ENCODE peak calls at places on chromosomes 7 and 10, in four cellular contexts. B is fibroblast of the aortic adventitia, O is ascending aorta, U is H1. C is an unnamed sample.

GRCh38 chr7:19362099-19362498 is 216.9 kb upstream of the FERD3L start:
- DNase-seq in O (no peak), U (no peak), B (peak; percentile 72), C (no peak)

GRCh38 chr7:129557686-129558481 is 53.6 kb upstream of the NRF1 start:
- DNase-seq in B (no peak), O (no peak), U (no peak), C (peak; percentile 5)

GRCh38 chr7:1255817-1256340 is 23.2 kb downstream of the UNCX start:
- DNase-seq in O (no peak), B (no peak), U (no peak), C (no peak)

GRCh38 chr10:2284071-2284470 is 546.7 kb upstream of the ADARB2 start:
- DNase-seq in O (no peak), B (no peak), U (no peak), C (no peak)

GRCh38 chr7:107150375-107151073 is 18.3 kb upstream of the HBP1 start:
- DNase-seq in B (peak; percentile 87), U (peak; percentile 71), O (peak; percentile 88), C (no peak)

GRCh38 chr10:117684673-117685211 is 142.2 kb downstream of the EMX2 start:
- DNase-seq in U (peak; percentile 50), O (no peak), B (peak; percentile 13), C (no peak)

GRCh38 chr7:130994378-130995115 is 260.5 kb upstream of the KLF14 start:
- DNase-seq in U (no peak), O (peak; percentile 74), B (peak; percentile 53), C (no peak)

GRCh38 chr7:155811895-155812761 is at the start of gene SHH:
- DNase-seq in B (peak; percentile 22), O (no peak), U (no peak), C (no peak)

GRCh38 chr10:77504870-77505257 is 132.7 kb downstream of the KCNMA1 start:
- DNase-seq in B (no peak), O (no peak), U (no peak), C (no peak)

GRCh38 chr7:66283003-66283920 is 78.1 kb downstream of the TPST1 start:
- DNase-seq in U (no peak), O (no peak), B (peak; percentile 77), C (no peak)

GRCh38 chr7:1096156-1097119 is 8.5 kb downstream of the GPER1 start:
- DNase-seq in U (no peak), O (no peak), B (peak; percentile 38), C (no peak)

GRCh38 chr10:72308320-72308987 is 34.7 kb downstream of the DDIT4 start:
- DNase-seq in U (no peak), O (no peak), B (peak; percentile 97), C (no peak)

GRCh38 chr7:150871601-150872000 is 19.3 kb downstream of the AOC1 start:
- DNase-seq in B (no peak), U (no peak), O (no peak), C (no peak)

GRCh38 chr10:19788075-19788686 is 28.1 kb upstream of the PLXDC2 start:
- DNase-seq in U (peak; percentile 56), O (no peak), B (peak; percentile 74), C (no peak)

GRCh38 chr7:106178593-106179134 is 66.6 kb upstream of the SYPL1 start:
- DNase-seq in O (no peak), U (no peak), B (peak; percentile 69), C (no peak)

GRCh38 chr10:120729508-120729907 is 121.7 kb upstream of the WDR11 start:
- DNase-seq in U (no peak), B (no peak), O (no peak), C (no peak)

GRCh38 chr7:106444068-106444655 is 159.4 kb upstream of the NAMPT start:
- DNase-seq in B (no peak), U (no peak), O (no peak), C (no peak)

GRCh38 chr7:19213746-19214145 is 68.5 kb upstream of the FERD3L start:
- DNase-seq in U (no peak), B (no peak), O (no peak), C (no peak)

GRCh38 chr10:22505923-22506685 is 160.8 kb downstream of the SPAG6 start:
- DNase-seq in O (no peak), U (no peak), B (no peak), C (no peak)

GRCh38 chr7:88546808-88547207 is 212.7 kb upstream of the ZNF804B start:
- DNase-seq in B (no peak), O (no peak), U (peak; percentile 60), C (no peak)

GRCh38 chr7:16028651-16029050 is 342.2 kb upstream of the MEOX2 start:
- DNase-seq in O (no peak), B (no peak), U (no peak), C (no peak)

GRCh38 chr7:33054261-33054964 is 8.2 kb downstream of the NT5C3A start:
- DNase-seq in U (no peak), B (no peak), O (no peak), C (no peak)

GRCh38 chr7:43303740-43304241 is 191.3 kb downstream of the HECW1 start:
- DNase-seq in U (no peak), B (peak; percentile 37), O (no peak), C (no peak)

GRCh38 chr7:2019693-2020511 is 212.8 kb downstream of the MAD1L1 start:
- DNase-seq in O (peak; percentile 78), U (no peak), B (peak; percentile 96), C (no peak)

GRCh38 chr7:28975987-28976386 is 17.9 kb upstream of the TRIL start:
- DNase-seq in O (no peak), U (no peak), B (no peak), C (no peak)

GRCh38 chr7:23654508-23654907 is 25.5 kb upstream of the FAM221A start:
- DNase-seq in B (peak; percentile 48), U (peak; percentile 79), O (no peak), C (no peak)

GRCh38 chr10:103507235-103508191 is 14.0 kb downstream of the NEURL1 start:
- DNase-seq in B (no peak), O (no peak), U (no peak), C (peak; percentile 97)

GRCh38 chr7:29854257-29854938 is 48.1 kb downstream of the WIPF3 start:
- DNase-seq in O (no peak), B (peak; percentile 45), U (no peak), C (no peak)

GRCh38 chr7:109178342-109178741 is 608.7 kb downstream of the DNAJB9 start:
- DNase-seq in B (no peak), U (no peak), O (no peak), C (no peak)

GRCh38 chr7:31027161-31027965 is 24.7 kb upstream of the ADCYAP1R1 start:
- DNase-seq in U (peak; percentile 55), O (no peak), B (peak; percentile 7), C (no peak)

GRCh38 chr10:47029181-47029971 is 118.1 kb downstream of the PTPN20 start:
- DNase-seq in B (no peak), U (peak; percentile 40), O (peak; percentile 55), C (no peak)

GRCh38 chr10:63671317-63671937 is 150.2 kb downstream of the REEP3 start:
- DNase-seq in B (peak; percentile 82), O (no peak), U (no peak), C (no peak)

GRCh38 chr10:18582803-18583202 is 68.6 kb downstream of the NSUN6 start:
- DNase-seq in O (no peak), B (peak; percentile 16), U (no peak), C (no peak)

GRCh38 chr7:1598286-1598685 is 28.5 kb upstream of the PSMG3 start:
- DNase-seq in O (no peak), U (no peak), B (no peak), C (no peak)

GRCh38 chr10:68900427-68901105 is 549 bp upstream of the DDX50 start:
- DNase-seq in U (peak; percentile 85), O (no peak), B (no peak), C (peak; percentile 83)

C was measured in NCI-H510A.